ENCODE peak calls at places on chromosomes 11 and 22, in five cellular contexts. One of them, this sample, is unnamed.
A peak's percentile ranks its signal among the peaks of the same experiment; 100 is the strongest.

GRCh38 chr11:70816156-70816678 is 417.9 kb downstream of the CTTN start:
- DNase-seq in cardiac fibroblast: no peak
- DNase-seq in nephron progenitor cell: no peak
- DNase-seq in omental fat pad: no peak
- DNase-seq in fibroblast of the aortic adventitia: no peak
- DNase-seq in this sample: no peak

GRCh38 chr11:60852639-60853468 is 2.9 kb downstream of the PTGDR2 start:
- DNase-seq in nephron progenitor cell: no peak
- DNase-seq in fibroblast of the aortic adventitia: no peak
- DNase-seq in cardiac fibroblast: no peak
- DNase-seq in omental fat pad: no peak
- DNase-seq in this sample: no peak

GRCh38 chr11:18657696-18658095 is 23.6 kb upstream of the SPTY2D1 start:
- DNase-seq in omental fat pad: no peak
- DNase-seq in fibroblast of the aortic adventitia: no peak
- DNase-seq in cardiac fibroblast: no peak
- DNase-seq in nephron progenitor cell: no peak
- DNase-seq in this sample: no peak

GRCh38 chr11:1458340-1459218 is 28.0 kb downstream of the MOB2 start:
- DNase-seq in cardiac fibroblast: peak; percentile 53
- DNase-seq in omental fat pad: no peak
- DNase-seq in nephron progenitor cell: peak; percentile 62
- DNase-seq in fibroblast of the aortic adventitia: no peak
- DNase-seq in this sample: no peak

GRCh38 chr11:111776398-111777093 is 10.4 kb upstream of the PPP2R1B start:
- DNase-seq in fibroblast of the aortic adventitia: no peak
- DNase-seq in nephron progenitor cell: no peak
- DNase-seq in omental fat pad: no peak
- DNase-seq in cardiac fibroblast: no peak
- DNase-seq in this sample: no peak

GRCh38 chr22:21941921-21942320 is 10.7 kb downstream of the PPM1F start:
- DNase-seq in cardiac fibroblast: no peak
- DNase-seq in omental fat pad: no peak
- DNase-seq in nephron progenitor cell: no peak
- DNase-seq in fibroblast of the aortic adventitia: no peak
- DNase-seq in this sample: no peak

GRCh38 chr11:106288988-106289387 is 211.5 kb downstream of the AASDHPPT start:
- DNase-seq in nephron progenitor cell: no peak
- DNase-seq in fibroblast of the aortic adventitia: no peak
- DNase-seq in omental fat pad: no peak
- DNase-seq in cardiac fibroblast: no peak
- DNase-seq in this sample: no peak

GRCh38 chr11:8092587-8093424 is 11.8 kb downstream of the TUB start:
- DNase-seq in fibroblast of the aortic adventitia: peak; percentile 77
- DNase-seq in cardiac fibroblast: peak; percentile 77
- DNase-seq in nephron progenitor cell: peak; percentile 57
- DNase-seq in omental fat pad: no peak
- DNase-seq in this sample: peak; percentile 70

GRCh38 chr11:74680703-74681531 is 50.3 kb downstream of the CHRDL2 start:
- DNase-seq in fibroblast of the aortic adventitia: no peak
- DNase-seq in cardiac fibroblast: no peak
- DNase-seq in nephron progenitor cell: no peak
- DNase-seq in omental fat pad: no peak
- DNase-seq in this sample: no peak

GRCh38 chr11:69950120-69950519 is 128.0 kb upstream of the ANO1 start:
- DNase-seq in omental fat pad: no peak
- DNase-seq in fibroblast of the aortic adventitia: peak; percentile 4
- DNase-seq in cardiac fibroblast: no peak
- DNase-seq in nephron progenitor cell: peak; percentile 60
- DNase-seq in this sample: no peak

GRCh38 chr11:93073026-93073425 is 103.6 kb downstream of the MTNR1B start:
- DNase-seq in cardiac fibroblast: no peak
- DNase-seq in omental fat pad: no peak
- DNase-seq in nephron progenitor cell: no peak
- DNase-seq in fibroblast of the aortic adventitia: no peak
- DNase-seq in this sample: no peak

GRCh38 chr11:100004541-100004940 is 682.5 kb upstream of the ARHGAP42 start:
- DNase-seq in fibroblast of the aortic adventitia: no peak
- DNase-seq in cardiac fibroblast: peak; percentile 44
- DNase-seq in omental fat pad: no peak
- DNase-seq in nephron progenitor cell: no peak
- DNase-seq in this sample: no peak

GRCh38 chr11:45082744-45083543 is 63.5 kb upstream of the PRDM11 start:
- DNase-seq in fibroblast of the aortic adventitia: no peak
- DNase-seq in nephron progenitor cell: no peak
- DNase-seq in cardiac fibroblast: no peak
- DNase-seq in omental fat pad: no peak
- DNase-seq in this sample: no peak

GRCh38 chr22:23402275-23403151 is 177.6 kb downstream of the IGLL1 start:
- DNase-seq in omental fat pad: no peak
- DNase-seq in fibroblast of the aortic adventitia: no peak
- DNase-seq in cardiac fibroblast: peak; percentile 56
- DNase-seq in nephron progenitor cell: peak; percentile 87
- DNase-seq in this sample: peak; percentile 10

GRCh38 chr22:19818264-19819208 is 36.1 kb downstream of the GNB1L start:
- DNase-seq in fibroblast of the aortic adventitia: no peak
- DNase-seq in nephron progenitor cell: no peak
- DNase-seq in cardiac fibroblast: no peak
- DNase-seq in omental fat pad: no peak
- DNase-seq in this sample: no peak

GRCh38 chr11:60700689-60701508 is 1.5 kb downstream of the MS4A8 start:
- DNase-seq in cardiac fibroblast: peak; percentile 0
- DNase-seq in nephron progenitor cell: peak; percentile 34
- DNase-seq in omental fat pad: no peak
- DNase-seq in fibroblast of the aortic adventitia: peak; percentile 1
- DNase-seq in this sample: no peak

GRCh38 chr11:11998091-11998781 is 10.2 kb downstream of the DKK3 start:
- DNase-seq in fibroblast of the aortic adventitia: peak; percentile 86
- DNase-seq in omental fat pad: no peak
- DNase-seq in cardiac fibroblast: peak; percentile 86
- DNase-seq in nephron progenitor cell: no peak
- DNase-seq in this sample: peak; percentile 88

GRCh38 chr22:47618611-47619010 is 856.2 kb downstream of the TBC1D22A start:
- DNase-seq in omental fat pad: no peak
- DNase-seq in cardiac fibroblast: no peak
- DNase-seq in fibroblast of the aortic adventitia: no peak
- DNase-seq in nephron progenitor cell: no peak
- DNase-seq in this sample: no peak

GRCh38 chr22:20105456-20106204 is 10.3 kb upstream of the RANBP1 start:
- DNase-seq in omental fat pad: no peak
- DNase-seq in cardiac fibroblast: no peak
- DNase-seq in fibroblast of the aortic adventitia: no peak
- DNase-seq in nephron progenitor cell: no peak
- DNase-seq in this sample: no peak

GRCh38 chr11:121520243-121521144 is 67.7 kb upstream of the SORL1-AS1 start:
- DNase-seq in fibroblast of the aortic adventitia: peak; percentile 91
- DNase-seq in nephron progenitor cell: no peak
- DNase-seq in cardiac fibroblast: peak; percentile 82
- DNase-seq in omental fat pad: no peak
- DNase-seq in this sample: peak; percentile 91

GRCh38 chr11:13183094-13183825 is 94.3 kb upstream of the BMAL1 start:
- DNase-seq in omental fat pad: no peak
- DNase-seq in fibroblast of the aortic adventitia: peak; percentile 86
- DNase-seq in nephron progenitor cell: no peak
- DNase-seq in cardiac fibroblast: peak; percentile 78
- DNase-seq in this sample: peak; percentile 91

GRCh38 chr11:3684787-3685186 is 13.6 kb upstream of the CHRNA10 start:
- DNase-seq in cardiac fibroblast: no peak
- DNase-seq in nephron progenitor cell: no peak
- DNase-seq in fibroblast of the aortic adventitia: no peak
- DNase-seq in omental fat pad: no peak
- DNase-seq in this sample: no peak

GRCh38 chr11:3686751-3687150 is 15.6 kb upstream of the CHRNA10 start:
- DNase-seq in nephron progenitor cell: no peak
- DNase-seq in fibroblast of the aortic adventitia: no peak
- DNase-seq in cardiac fibroblast: no peak
- DNase-seq in omental fat pad: no peak
- DNase-seq in this sample: no peak

GRCh38 chr11:3685923-3686322 is 14.7 kb upstream of the CHRNA10 start:
- DNase-seq in nephron progenitor cell: no peak
- DNase-seq in cardiac fibroblast: peak; percentile 20
- DNase-seq in omental fat pad: no peak
- DNase-seq in fibroblast of the aortic adventitia: no peak
- DNase-seq in this sample: no peak

GRCh38 chr11:3684129-3684685 is 13.0 kb upstream of the CHRNA10 start:
- DNase-seq in omental fat pad: no peak
- DNase-seq in fibroblast of the aortic adventitia: no peak
- DNase-seq in cardiac fibroblast: no peak
- DNase-seq in nephron progenitor cell: no peak
- DNase-seq in this sample: no peak

GRCh38 chr11:3683039-3683438 is 11.9 kb upstream of the CHRNA10 start:
- DNase-seq in nephron progenitor cell: no peak
- DNase-seq in cardiac fibroblast: no peak
- DNase-seq in omental fat pad: no peak
- DNase-seq in fibroblast of the aortic adventitia: no peak
- DNase-seq in this sample: no peak
- TF ChIP-seq CTCF in nephron progenitor cell: no peak
- TF ChIP-seq CTCF in cardiac fibroblast: no peak
- TF ChIP-seq CTCF in omental fat pad: no peak
- TF ChIP-seq CTCF in fibroblast of the aortic adventitia: no peak
- TF ChIP-seq CTCF in this sample: no peak

GRCh38 chr11:32233276-32233675 is 142.4 kb downstream of the RCN1 start:
- DNase-seq in omental fat pad: no peak
- DNase-seq in nephron progenitor cell: no peak
- DNase-seq in fibroblast of the aortic adventitia: no peak
- DNase-seq in cardiac fibroblast: no peak
- DNase-seq in this sample: no peak
- TF ChIP-seq CTCF in omental fat pad: no peak
- TF ChIP-seq CTCF in nephron progenitor cell: no peak
- TF ChIP-seq CTCF in fibroblast of the aortic adventitia: no peak
- TF ChIP-seq CTCF in cardiac fibroblast: no peak
- TF ChIP-seq CTCF in this sample: no peak

GRCh38 chr11:46392421-46393230 is 1.1 kb upstream of the CHRM4 start:
- DNase-seq in nephron progenitor cell: peak; percentile 96
- DNase-seq in cardiac fibroblast: peak; percentile 83
- DNase-seq in omental fat pad: peak; percentile 57
- DNase-seq in fibroblast of the aortic adventitia: peak; percentile 71
- DNase-seq in this sample: peak; percentile 71
- TF ChIP-seq CTCF in nephron progenitor cell: no peak
- TF ChIP-seq CTCF in cardiac fibroblast: no peak
- TF ChIP-seq CTCF in omental fat pad: no peak
- TF ChIP-seq CTCF in fibroblast of the aortic adventitia: no peak
- TF ChIP-seq CTCF in this sample: no peak

DNA sequence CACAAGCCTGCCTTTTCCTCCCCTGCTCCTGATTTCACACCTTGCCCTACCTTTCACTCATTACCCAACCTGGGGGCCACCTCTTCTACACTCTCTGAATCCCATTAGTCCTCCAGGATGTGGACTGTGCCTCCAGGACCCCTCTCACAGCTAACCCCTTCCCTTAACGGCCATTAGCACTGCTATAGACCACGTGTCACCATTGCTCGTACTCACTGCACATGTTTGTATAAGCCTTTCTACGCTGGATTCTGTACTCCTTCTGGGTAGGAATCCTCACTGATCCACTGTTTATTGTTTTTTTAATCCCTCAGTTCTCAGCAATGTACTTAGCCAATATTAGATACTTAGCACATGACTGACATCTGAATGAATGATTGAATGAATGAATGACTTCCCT is 40.9 kb downstream of the KIRREL3 start:
- DNase-seq in cardiac fibroblast: no peak
- DNase-seq in nephron progenitor cell: no peak
- DNase-seq in fibroblast of the aortic adventitia: no peak
- DNase-seq in omental fat pad: no peak
- DNase-seq in this sample: no peak
- TF ChIP-seq CTCF in cardiac fibroblast: no peak
- TF ChIP-seq CTCF in nephron progenitor cell: no peak
- TF ChIP-seq CTCF in fibroblast of the aortic adventitia: no peak
- TF ChIP-seq CTCF in omental fat pad: no peak
- TF ChIP-seq CTCF in this sample: no peak

GRCh38 chr22:29944339-29944738 is 61.4 kb downstream of the MTMR3 start:
- DNase-seq in omental fat pad: no peak
- DNase-seq in nephron progenitor cell: no peak
- DNase-seq in cardiac fibroblast: no peak
- DNase-seq in fibroblast of the aortic adventitia: no peak
- DNase-seq in this sample: peak; percentile 20

GRCh38 chr22:29945435-29945834 is 62.5 kb downstream of the MTMR3 start:
- DNase-seq in nephron progenitor cell: no peak
- DNase-seq in cardiac fibroblast: no peak
- DNase-seq in omental fat pad: no peak
- DNase-seq in fibroblast of the aortic adventitia: no peak
- DNase-seq in this sample: no peak

GRCh38 chr22:29947410-29948387 is 64.7 kb downstream of the MTMR3 start:
- DNase-seq in cardiac fibroblast: peak; percentile 53
- DNase-seq in nephron progenitor cell: no peak
- DNase-seq in omental fat pad: no peak
- DNase-seq in fibroblast of the aortic adventitia: peak; percentile 70
- DNase-seq in this sample: peak; percentile 49

GRCh38 chr22:29949872-29950271 is 66.9 kb downstream of the MTMR3 start:
- DNase-seq in fibroblast of the aortic adventitia: no peak
- DNase-seq in omental fat pad: no peak
- DNase-seq in cardiac fibroblast: no peak
- DNase-seq in nephron progenitor cell: no peak
- DNase-seq in this sample: no peak

GRCh38 chr22:29946220-29946619 is 63.2 kb downstream of the MTMR3 start:
- DNase-seq in nephron progenitor cell: no peak
- DNase-seq in cardiac fibroblast: no peak
- DNase-seq in omental fat pad: no peak
- DNase-seq in fibroblast of the aortic adventitia: no peak
- DNase-seq in this sample: no peak
- TF ChIP-seq CTCF in nephron progenitor cell: no peak
- TF ChIP-seq CTCF in cardiac fibroblast: no peak
- TF ChIP-seq CTCF in omental fat pad: no peak
- TF ChIP-seq CTCF in fibroblast of the aortic adventitia: no peak
- TF ChIP-seq CTCF in this sample: no peak